ENCODE peak calls at places on chromosomes 1 and 21, in eight cellular contexts. N, A, F, U, R, I, S and W are unnamed samples.

GRCh38 chr21:43866659-43867331 is 1.8 kb downstream of the AGPAT3 start:
- DNase-seq in N (peak), A (no peak), F (no peak), U (no peak), R (no peak), I (no peak), S (no peak), W (peak)

GRCh38 chr1:226871636-226872327 is 1.4 kb downstream of the PSEN2 start:
- DNase-seq in N (no peak), A (no peak), F (no peak), U (peak), R (no peak), I (no peak), S (no peak), W (no peak)

GRCh38 chr1:29975036-29975694 is 738.8 kb downstream of the PTPRU start:
- DNase-seq in N (no peak), A (no peak), F (peak), U (peak), R (no peak), I (peak), S (no peak), W (no peak)

GRCh38 chr1:148372731-148373130 is 110.4 kb downstream of the PPIAL4G start:
- DNase-seq in N (no peak), A (no peak), F (no peak), U (no peak), R (no peak), I (no peak), S (no peak), W (no peak)

GRCh38 chr1:245566952-245567351 is 412.2 kb downstream of the KIF26B start:
- DNase-seq in N (no peak), A (no peak), F (no peak), U (no peak), R (no peak), I (no peak), S (no peak), W (no peak)

GRCh38 chr1:153553096-153553495 is 4.0 kb upstream of the S100A3 start:
- DNase-seq in N (peak), A (no peak), F (no peak), U (no peak), R (no peak), I (no peak), S (no peak), W (no peak)

GRCh38 chr1:169546087-169546995 is 39.9 kb downstream of the F5 start:
- DNase-seq in N (no peak), A (peak), F (peak), U (peak), R (peak), I (peak), S (no peak), W (peak)

GRCh38 chr1:174743654-174744561 is 255.8 kb upstream of the CACYBP start:
- DNase-seq in N (no peak), A (peak), F (no peak), U (no peak), R (peak), I (peak), S (no peak), W (no peak)

GRCh38 chr1:6981595-6981994 is 196.3 kb downstream of the CAMTA1 start:
- DNase-seq in N (no peak), A (no peak), F (no peak), U (no peak), R (no peak), I (no peak), S (no peak), W (no peak)

GRCh38 chr1:65105596-65105995 is 42.4 kb upstream of the AK4 start:
- DNase-seq in N (no peak), A (no peak), F (no peak), U (no peak), R (no peak), I (no peak), S (no peak), W (no peak)

GRCh38 chr1:155890251-155890650 is 20.9 kb downstream of the RIT1 start:
- DNase-seq in N (no peak), A (no peak), F (no peak), U (no peak), R (no peak), I (no peak), S (no peak), W (no peak)

GRCh38 chr1:46173361-46173856 is 1.5 kb upstream of the TSPAN1 start:
- DNase-seq in N (no peak), A (no peak), F (no peak), U (peak), R (no peak), I (no peak), S (no peak), W (peak)

GRCh38 chr21:45130324-45130774 is 56.0 kb downstream of the ADARB1 start:
- DNase-seq in N (no peak), A (no peak), F (no peak), U (no peak), R (no peak), I (peak), S (no peak), W (no peak)

GRCh38 chr1:20896824-20897223 is 109.7 kb upstream of the HP1BP3 start:
- DNase-seq in N (no peak), A (peak), F (no peak), U (no peak), R (no peak), I (peak), S (no peak), W (no peak)

GRCh38 chr1:86339421-86339820 is 56.7 kb downstream of the ODF2L start:
- DNase-seq in N (no peak), A (no peak), F (no peak), U (no peak), R (no peak), I (no peak), S (no peak), W (no peak)

GRCh38 chr1:22919341-22920025 is 53.2 kb downstream of the LACTBL1 start:
- DNase-seq in N (no peak), A (no peak), F (no peak), U (no peak), R (no peak), I (no peak), S (no peak), W (no peak)

GRCh38 chr21:42096593-42096992 is 25.5 kb downstream of the UMODL1 start:
- DNase-seq in N (no peak), A (no peak), F (no peak), U (no peak), R (no peak), I (no peak), S (no peak), W (no peak)

GRCh38 chr1:75198761-75199160 is 64.6 kb downstream of the LHX8 start:
- DNase-seq in N (no peak), A (no peak), F (no peak), U (no peak), R (no peak), I (no peak), S (no peak), W (no peak)

GRCh38 chr1:85243336-85243735 is 16.1 kb downstream of the C1orf52 start:
- DNase-seq in N (no peak), A (no peak), F (no peak), U (no peak), R (no peak), I (no peak), S (no peak), W (no peak)

GRCh38 chr1:232218955-232219865 is 410.7 kb downstream of the SIPA1L2 start:
- DNase-seq in N (no peak), A (no peak), F (no peak), U (no peak), R (no peak), I (no peak), S (no peak), W (no peak)

GRCh38 chr1:21289700-21290545 is at the start of gene ECE1:
- DNase-seq in N (peak), A (no peak), F (peak), U (peak), R (no peak), I (no peak), S (no peak), W (no peak)

GRCh38 chr1:202133016-202133415 is 10.3 kb downstream of the GPR37L1 start:
- DNase-seq in N (peak), A (no peak), F (no peak), U (no peak), R (no peak), I (no peak), S (peak), W (peak)

GRCh38 chr1:214473392-214473791 is 78.0 kb downstream of the PTPN14 start:
- DNase-seq in N (no peak), A (peak), F (no peak), U (no peak), R (no peak), I (no peak), S (no peak), W (no peak)

GRCh38 chr1:203057831-203058673 is 27.8 kb downstream of the MYOG start:
- DNase-seq in N (no peak), A (peak), F (no peak), U (no peak), R (no peak), I (no peak), S (no peak), W (no peak)

GRCh38 chr1:229869225-229869624 is 197.8 kb upstream of the GALNT2 start:
- DNase-seq in N (no peak), A (no peak), F (no peak), U (no peak), R (no peak), I (peak), S (no peak), W (no peak)

GRCh38 chr1:172602706-172603105 is 56.2 kb upstream of the FASLG start:
- DNase-seq in N (no peak), A (no peak), F (no peak), U (no peak), R (no peak), I (no peak), S (no peak), W (no peak)

GRCh38 chr1:110829955-110830553 is 42.9 kb upstream of the CD53 start:
- DNase-seq in N (no peak), A (no peak), F (peak), U (peak), R (peak), I (no peak), S (no peak), W (no peak)

GRCh38 chr1:89990976-89991831 is 3.7 kb upstream of the ZNF326 start:
- DNase-seq in N (no peak), A (no peak), F (no peak), U (no peak), R (no peak), I (no peak), S (no peak), W (no peak)

GRCh38 chr1:91979383-91979782 is 30.2 kb downstream of the BRDT start:
- DNase-seq in N (no peak), A (no peak), F (no peak), U (no peak), R (no peak), I (no peak), S (no peak), W (no peak)

GRCh38 chr1:228734881-228735801 is at the start of gene RHOU:
- DNase-seq in N (peak), A (no peak), F (peak), U (peak), R (no peak), I (no peak), S (peak), W (peak)
- TF ChIP-seq CTCF in N (peak), A (peak), F (peak), U (peak), R (no peak), I (peak), S (peak), W (peak)

DNA sequence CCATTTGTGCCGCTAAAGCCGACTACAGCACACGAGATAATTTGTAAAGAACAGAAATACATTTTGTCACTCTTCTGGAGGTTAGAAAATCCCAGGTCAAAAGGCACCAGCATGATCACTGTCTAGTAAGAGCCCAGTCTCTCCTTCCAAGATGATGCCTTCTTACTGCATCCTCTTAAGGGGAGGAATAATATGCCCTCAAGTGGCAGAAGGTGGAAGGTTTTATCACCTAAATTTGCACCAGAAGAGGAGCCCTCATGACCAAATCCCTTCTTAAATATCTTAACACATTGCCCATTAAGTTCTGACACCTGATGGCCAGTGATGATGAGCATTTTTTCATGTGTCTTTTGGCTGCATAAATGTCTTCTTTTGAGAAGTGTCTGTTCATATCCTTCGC is 326.7 kb upstream of the RGS18 start:
- DNase-seq in N (no peak), A (no peak), F (no peak), U (no peak), R (no peak), I (no peak), S (no peak), W (no peak)
- TF ChIP-seq CTCF in N (no peak), A (no peak), F (no peak), U (peak), R (peak), I (no peak), S (no peak), W (no peak)

GRCh38 chr1:205270271-205270670 is 42.5 kb downstream of the TMCC2 start:
- DNase-seq in N (no peak), A (no peak), F (no peak), U (no peak), R (no peak), I (no peak), S (no peak), W (no peak)

GRCh38 chr1:205271277-205271676 is 43.5 kb downstream of the TMCC2 start:
- DNase-seq in N (no peak), A (no peak), F (no peak), U (no peak), R (no peak), I (no peak), S (no peak), W (peak)

GRCh38 chr1:205270764-205271163 is 43.0 kb downstream of the TMCC2 start:
- DNase-seq in N (no peak), A (no peak), F (no peak), U (no peak), R (no peak), I (no peak), S (no peak), W (no peak)

GRCh38 chr1:205268846-205269680 is 41.3 kb downstream of the TMCC2 start:
- DNase-seq in N (no peak), A (no peak), F (no peak), U (no peak), R (no peak), I (no peak), S (no peak), W (no peak)

DNA sequence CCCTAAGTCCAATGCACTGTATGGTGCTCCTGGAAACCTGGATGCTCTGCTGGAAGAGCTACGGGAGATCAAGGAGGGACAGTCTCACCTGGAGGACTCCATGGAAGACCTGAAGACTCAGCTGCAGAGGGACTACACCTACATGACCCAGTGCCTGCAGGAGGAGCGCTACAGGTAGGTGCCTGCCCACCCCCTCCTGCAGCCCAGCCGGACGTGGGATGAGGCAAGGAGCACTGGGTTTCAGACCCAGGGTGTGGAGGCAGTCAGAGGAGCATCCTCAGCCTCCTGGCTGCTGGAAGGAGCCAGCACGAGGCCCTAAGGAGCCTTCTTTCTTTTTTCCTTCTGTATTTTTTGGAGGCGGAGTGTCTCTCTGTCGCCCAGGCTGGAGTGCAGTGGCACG is 42.0 kb downstream of the TMCC2 start:
- DNase-seq in N (no peak), A (no peak), F (no peak), U (no peak), R (no peak), I (no peak), S (no peak), W (no peak)
- TF ChIP-seq CTCF in N (no peak), A (no peak), F (no peak), U (no peak), R (no peak), I (no peak), S (no peak), W (no peak)

GRCh38 chr1:8201331-8201861 is 116.5 kb upstream of the SLC45A1 start:
- DNase-seq in N (no peak), A (no peak), F (no peak), U (peak), R (no peak), I (no peak), S (no peak), W (no peak)

GRCh38 chr1:8202182-8202905 is 115.6 kb upstream of the SLC45A1 start:
- DNase-seq in N (peak), A (no peak), F (no peak), U (no peak), R (no peak), I (no peak), S (no peak), W (no peak)

GRCh38 chr1:8198522-8198921 is 119.4 kb upstream of the SLC45A1 start:
- DNase-seq in N (no peak), A (no peak), F (no peak), U (no peak), R (no peak), I (no peak), S (no peak), W (no peak)

GRCh38 chr1:8203056-8203455 is 114.9 kb upstream of the SLC45A1 start:
- DNase-seq in N (no peak), A (no peak), F (no peak), U (no peak), R (no peak), I (no peak), S (no peak), W (no peak)

GRCh38 chr1:8200317-8201115 is 117.4 kb upstream of the SLC45A1 start:
- DNase-seq in N (no peak), A (no peak), F (no peak), U (no peak), R (no peak), I (no peak), S (no peak), W (no peak)
- TF ChIP-seq CTCF in N (no peak), A (no peak), F (no peak), U (no peak), R (no peak), I (no peak), S (no peak), W (no peak)

GRCh38 chr21:31873696-31874599 is 1.1 kb downstream of the HUNK start:
- DNase-seq in N (peak), A (no peak), F (peak), U (peak), R (no peak), I (no peak), S (no peak), W (no peak)

GRCh38 chr21:31875424-31876097 is 2.7 kb downstream of the HUNK start:
- DNase-seq in N (no peak), A (no peak), F (no peak), U (no peak), R (no peak), I (no peak), S (no peak), W (peak)

GRCh38 chr21:31872452-31873274 is at the start of gene HUNK:
- DNase-seq in N (peak), A (no peak), F (peak), U (peak), R (no peak), I (no peak), S (no peak), W (peak)

GRCh38 chr21:31873275-31873695 is 465 bp downstream of the HUNK start:
- DNase-seq in N (peak), A (no peak), F (peak), U (peak), R (no peak), I (no peak), S (no peak), W (no peak)

GRCh38 chr21:31874817-31875216 is 2.0 kb downstream of the HUNK start:
- DNase-seq in N (no peak), A (no peak), F (peak), U (peak), R (no peak), I (no peak), S (no peak), W (no peak)
- TF ChIP-seq CTCF in N (no peak), A (no peak), F (no peak), U (no peak), R (no peak), I (no peak), S (no peak), W (no peak)